ENCODE peak calls at places on chromosomes 7 and 10, in four cellular contexts. Y is NCI-H748 treated with DMSO at 0.1 percent for 48 hours; I is activated naive CD4-positive, alpha-beta T cell; B is NCI-H1092 treated with DMSO at 0.1 percent for 48 hours. H is an unnamed sample.

GRCh38 chr10:103982639-103983038 is 15.7 kb downstream of the SLK start:
- DNase-seq in Y (no peak), I (no peak), B (no peak), H (no peak)

GRCh38 chr7:128037081-128037480 is 5.8 kb upstream of the LRRC4 start:
- DNase-seq in Y (no peak), I (no peak), B (no peak), H (no peak)

GRCh38 chr7:47571355-47572100 is 10.4 kb downstream of the TNS3 start:
- DNase-seq in Y (no peak), I (no peak), B (peak; percentile 94), H (no peak)

GRCh38 chr10:5833814-5834213 is 20.6 kb upstream of the GDI2 start:
- DNase-seq in Y (no peak), I (no peak), B (no peak), H (no peak)

GRCh38 chr10:5456563-5456962 is 42.8 kb downstream of the CALML5 start:
- DNase-seq in Y (no peak), I (no peak), B (no peak), H (no peak)

GRCh38 chr10:31912898-31913847 is 15.5 kb downstream of the ARHGAP12 start:
- DNase-seq in Y (no peak), I (no peak), B (peak; percentile 52), H (no peak)

GRCh38 chr10:36736311-36736710 is 389.1 kb upstream of the ANKRD30A start:
- DNase-seq in Y (peak; percentile 40), I (no peak), B (no peak), H (no peak)

GRCh38 chr10:51063659-51064535 is 10.4 kb upstream of the PRKG1 start:
- DNase-seq in Y (no peak), I (no peak), B (no peak), H (no peak)

GRCh38 chr7:158811461-158811860 is 17.8 kb downstream of the ESYT2 start:
- DNase-seq in Y (no peak), I (no peak), B (no peak), H (no peak)

GRCh38 chr10:72740526-72740925 is 48.6 kb downstream of the MCU start:
- DNase-seq in Y (no peak), I (no peak), B (peak; percentile 2), H (no peak)

GRCh38 chr10:132657127-132657706 is 119.6 kb downstream of the INPP5A start:
- DNase-seq in Y (no peak), I (no peak), B (no peak), H (no peak)

GRCh38 chr10:79101560-79101971 is 32.8 kb downstream of the ZMIZ1 start:
- DNase-seq in Y (no peak), I (no peak), B (no peak), H (no peak)

GRCh38 chr10:71887767-71888166 is 36.7 kb upstream of the PSAP start:
- DNase-seq in Y (no peak), I (no peak), B (no peak), H (no peak)

GRCh38 chr7:116101709-116102108 is 71.1 kb upstream of the TFEC start:
- DNase-seq in Y (no peak), I (no peak), B (no peak), H (no peak)

GRCh38 chr7:44977304-44977858 is 1.4 kb downstream of the MYO1G start:
- DNase-seq in Y (no peak), I (peak; percentile 50), B (no peak), H (peak; percentile 53)

GRCh38 chr7:92645531-92646061 is 55.4 kb upstream of the FAM133B start:
- DNase-seq in Y (peak; percentile 35), I (no peak), B (peak; percentile 20), H (no peak)

GRCh38 chr10:63633677-63634487 is 112.7 kb downstream of the REEP3 start:
- DNase-seq in Y (no peak), I (no peak), B (peak; percentile 66), H (no peak)

GRCh38 chr10:86849495-86849894 is 93.1 kb downstream of the BMPR1A start:
- DNase-seq in Y (no peak), I (no peak), B (no peak), H (no peak)

GRCh38 chr7:1419310-1419634 is 40.0 kb downstream of the MICALL2 start:
- DNase-seq in Y (no peak), I (no peak), B (no peak), H (no peak)

GRCh38 chr10:52308251-52309031 is 5.6 kb upstream of the DKK1 start:
- DNase-seq in Y (peak; percentile 38), I (no peak), B (peak; percentile 11), H (peak; percentile 0)

GRCh38 chr10:125064681-125065492 is 95.5 kb downstream of the CTBP2 start:
- DNase-seq in Y (no peak), I (no peak), B (no peak), H (no peak)

GRCh38 chr7:156475666-156476065 is 164.9 kb upstream of the RNF32 start:
- DNase-seq in Y (no peak), I (no peak), B (no peak), H (no peak)

GRCh38 chr10:84993251-84994035 is 665.1 kb downstream of the CCSER2 start:
- DNase-seq in Y (no peak), I (no peak), B (no peak), H (no peak)

GRCh38 chr7:13071999-13072398 is 384.6 kb downstream of the ARL4A start:
- DNase-seq in Y (no peak), I (no peak), B (no peak), H (no peak)

GRCh38 chr7:91543646-91544045 is 279.4 kb downstream of the FZD1 start:
- DNase-seq in Y (no peak), I (no peak), B (no peak), H (no peak)

GRCh38 chr10:65898055-65898454 is 1027.8 kb upstream of the LRRTM3 start:
- DNase-seq in Y (no peak), I (no peak), B (no peak), H (no peak)

GRCh38 chr7:76292206-76292573 is 10.3 kb upstream of the HSPB1 start:
- DNase-seq in Y (no peak), I (no peak), B (peak; percentile 41), H (no peak)

GRCh38 chr10:45432700-45433472 is 58.9 kb downstream of the ALOX5 start:
- DNase-seq in Y (no peak), I (no peak), B (no peak), H (no peak)

GRCh38 chr7:111126987-111127386 is 36.1 kb downstream of the LRRN3 start:
- DNase-seq in Y (no peak), I (no peak), B (no peak), H (no peak)

GRCh38 chr7:1015196-1015595 is 29.1 kb upstream of the GPR146 start:
- DNase-seq in Y (no peak), I (no peak), B (no peak), H (no peak)

GRCh38 chr10:72303424-72304128 is 29.9 kb downstream of the DDIT4 start:
- DNase-seq in Y (no peak), I (no peak), B (no peak), H (no peak)

GRCh38 chr7:121330053-121330833 is 1.4 kb downstream of the WNT16 start:
- DNase-seq in Y (peak; percentile 53), I (no peak), B (peak; percentile 37), H (no peak)

GRCh38 chr10:86535057-86535882 is 13.7 kb upstream of the WAPL start:
- DNase-seq in Y (no peak), I (no peak), B (no peak), H (no peak)

GRCh38 chr7:15891151-15891842 is 204.8 kb upstream of the MEOX2 start:
- DNase-seq in Y (no peak), I (no peak), B (no peak), H (no peak)

GRCh38 chr10:96743988-96744585 is 23.8 kb upstream of the PIK3AP1 start:
- DNase-seq in Y (no peak), I (no peak), B (peak; percentile 4), H (no peak)

GRCh38 chr10:76141376-76141775 is 710.0 kb downstream of the LRMDA start:
- DNase-seq in Y (peak; percentile 23), I (no peak), B (no peak), H (no peak)

GRCh38 chr7:55308186-55308929 is 56.8 kb upstream of the LANCL2 start:
- DNase-seq in Y (no peak), I (no peak), B (no peak), H (no peak)

GRCh38 chr7:51658684-51659083 is 342.1 kb upstream of the COBL start:
- DNase-seq in Y (no peak), I (no peak), B (no peak), H (no peak)

GRCh38 chr7:141991144-141991543 is 4.5 kb upstream of the MGAM start:
- DNase-seq in Y (no peak), I (no peak), B (no peak), H (no peak)